ENCODE peak calls at places on chromosomes 16 and 17, in five cellular contexts. V is GM04503, S is K562, Y is fibroblast of lung, N is progenitor cell of endocrine pancreas. H is an unnamed sample.

GRCh38 chr17:81181811-81182185 is 15.8 kb upstream of the AATK start:
- DNase-seq in V (no peak), S (no peak), Y (no peak), N (no peak), H (no peak)

GRCh38 chr17:49575524-49576120 is at the start of gene NXPH3:
- DNase-seq in V (no peak), S (peak), Y (peak), N (peak), H (no peak)

GRCh38 chr17:44961921-44962350 is 6.2 kb downstream of the C1QL1 start:
- DNase-seq in V (no peak), S (no peak), Y (no peak), N (no peak), H (no peak)

GRCh38 chr16:89565506-89566372 is 5.3 kb downstream of the RPL13 start:
- DNase-seq in V (no peak), S (peak), Y (peak), N (peak), H (no peak)

GRCh38 chr17:64984776-64985521 is 65.7 kb upstream of the LRRC37A3 start:
- DNase-seq in V (no peak), S (no peak), Y (peak), N (no peak), H (no peak)

GRCh38 chr17:66169839-66170238 is 22.1 kb downstream of the CEP112 start:
- DNase-seq in V (no peak), S (no peak), Y (no peak), N (no peak), H (no peak)

GRCh38 chr16:4508806-4509205 is 29.8 kb downstream of the CDIP1 start:
- DNase-seq in V (no peak), S (no peak), Y (no peak), N (no peak), H (no peak)

GRCh38 chr17:43720311-43721060 is 38.1 kb downstream of the SOST start:
- DNase-seq in V (no peak), S (peak), Y (peak), N (peak), H (peak)

GRCh38 chr17:64128787-64129514 is 993 bp downstream of the ERN1 start:
- DNase-seq in V (no peak), S (no peak), Y (peak), N (no peak), H (no peak)

GRCh38 chr17:80947200-80947940 is 44.3 kb upstream of the CHMP6 start:
- DNase-seq in V (no peak), S (no peak), Y (no peak), N (no peak), H (no peak)

H was measured in foreskin melanocyte.